ENCODE peak calls at places on chromosomes 7 and 10, in four cellular contexts. One of them, this sample, is unnamed.
A peak's percentile ranks its signal among the peaks of the same experiment; 100 is the strongest.

GRCh38 chr10:70579234-70580002 is 23.1 kb downstream of the PRF1 start:
- DNase-seq in OCI-LY7: no peak
- DNase-seq in neural crest cell: no peak
- DNase-seq in endodermal cell: no peak
- DNase-seq in this sample: no peak

GRCh38 chr7:16433568-16434122 is 12.3 kb upstream of the CRPPA start:
- DNase-seq in OCI-LY7: no peak
- DNase-seq in endodermal cell: no peak
- DNase-seq in neural crest cell: no peak
- DNase-seq in this sample: no peak

GRCh38 chr10:130464426-130464825 is 328.2 kb downstream of the GLRX3 start:
- DNase-seq in neural crest cell: no peak
- DNase-seq in endodermal cell: no peak
- DNase-seq in OCI-LY7: no peak
- DNase-seq in this sample: no peak

GRCh38 chr10:100750291-100751210 is 5.2 kb downstream of the PAX2 start:
- DNase-seq in OCI-LY7: no peak
- DNase-seq in neural crest cell: no peak
- DNase-seq in endodermal cell: no peak
- DNase-seq in this sample: no peak

GRCh38 chr7:111090834-111091233 is at the start of gene LRRN3:
- DNase-seq in OCI-LY7: no peak
- DNase-seq in neural crest cell: peak; percentile 11
- DNase-seq in endodermal cell: peak; percentile 58
- DNase-seq in this sample: no peak

GRCh38 chr10:31186225-31187010 is 132.6 kb upstream of the ZEB1 start:
- DNase-seq in OCI-LY7: no peak
- DNase-seq in endodermal cell: peak; percentile 78
- DNase-seq in neural crest cell: peak; percentile 16
- DNase-seq in this sample: no peak

GRCh38 chr7:47332213-47332612 is 249.7 kb downstream of the TNS3 start:
- DNase-seq in neural crest cell: no peak
- DNase-seq in OCI-LY7: no peak
- DNase-seq in endodermal cell: peak; percentile 78
- DNase-seq in this sample: no peak

GRCh38 chr7:112546723-112547513 is 66.1 kb downstream of the LSMEM1 start:
- DNase-seq in neural crest cell: peak; percentile 3
- DNase-seq in endodermal cell: peak; percentile 73
- DNase-seq in OCI-LY7: peak; percentile 9
- DNase-seq in this sample: no peak

GRCh38 chr10:73065441-73065840 is 31.2 kb downstream of the P4HA1 start:
- DNase-seq in endodermal cell: no peak
- DNase-seq in OCI-LY7: no peak
- DNase-seq in neural crest cell: no peak
- DNase-seq in this sample: no peak

GRCh38 chr7:105678811-105679495 is 97.7 kb upstream of the EFCAB10 start:
- DNase-seq in neural crest cell: no peak
- DNase-seq in OCI-LY7: no peak
- DNase-seq in endodermal cell: peak; percentile 65
- DNase-seq in this sample: peak; percentile 28

GRCh38 chr7:38428040-38428439 is 154.6 kb upstream of the TARP start:
- DNase-seq in endodermal cell: no peak
- DNase-seq in OCI-LY7: no peak
- DNase-seq in neural crest cell: no peak
- DNase-seq in this sample: no peak

GRCh38 chr10:71708301-71708703 is 11.3 kb downstream of the C10orf105 start:
- DNase-seq in neural crest cell: peak; percentile 93
- DNase-seq in endodermal cell: peak; percentile 96
- DNase-seq in OCI-LY7: peak; percentile 73
- DNase-seq in this sample: peak; percentile 79

GRCh38 chr7:131502810-131503545 is 53.5 kb downstream of the PODXL start:
- DNase-seq in endodermal cell: no peak
- DNase-seq in neural crest cell: no peak
- DNase-seq in OCI-LY7: no peak
- DNase-seq in this sample: no peak

GRCh38 chr7:8751557-8752231 is 318.3 kb downstream of the NXPH1 start:
- DNase-seq in neural crest cell: no peak
- DNase-seq in OCI-LY7: no peak
- DNase-seq in endodermal cell: no peak
- DNase-seq in this sample: no peak

GRCh38 chr7:139950881-139951525 is 111.7 kb downstream of the PARP12 start:
- DNase-seq in OCI-LY7: no peak
- DNase-seq in neural crest cell: no peak
- DNase-seq in endodermal cell: no peak
- DNase-seq in this sample: no peak

GRCh38 chr10:66680886-66681285 is 244.9 kb upstream of the LRRTM3 start:
- DNase-seq in neural crest cell: no peak
- DNase-seq in endodermal cell: no peak
- DNase-seq in OCI-LY7: no peak
- DNase-seq in this sample: no peak

GRCh38 chr10:1267148-1267547 is 211.0 kb downstream of the WDR37 start:
- DNase-seq in OCI-LY7: no peak
- DNase-seq in endodermal cell: no peak
- DNase-seq in neural crest cell: no peak
- DNase-seq in this sample: no peak

GRCh38 chr7:2956526-2957368 is 86.9 kb downstream of the CARD11 start:
- DNase-seq in endodermal cell: peak; percentile 38
- DNase-seq in OCI-LY7: no peak
- DNase-seq in neural crest cell: no peak
- DNase-seq in this sample: no peak

GRCh38 chr10:86642499-86642898 is 11.8 kb upstream of the OPN4 start:
- DNase-seq in neural crest cell: no peak
- DNase-seq in OCI-LY7: no peak
- DNase-seq in endodermal cell: no peak
- DNase-seq in this sample: no peak
- TF ChIP-seq CTCF in neural crest cell: no peak
- TF ChIP-seq CTCF in OCI-LY7: no peak
- TF ChIP-seq CTCF in endodermal cell: no peak
- TF ChIP-seq CTCF in this sample: no peak

DNA sequence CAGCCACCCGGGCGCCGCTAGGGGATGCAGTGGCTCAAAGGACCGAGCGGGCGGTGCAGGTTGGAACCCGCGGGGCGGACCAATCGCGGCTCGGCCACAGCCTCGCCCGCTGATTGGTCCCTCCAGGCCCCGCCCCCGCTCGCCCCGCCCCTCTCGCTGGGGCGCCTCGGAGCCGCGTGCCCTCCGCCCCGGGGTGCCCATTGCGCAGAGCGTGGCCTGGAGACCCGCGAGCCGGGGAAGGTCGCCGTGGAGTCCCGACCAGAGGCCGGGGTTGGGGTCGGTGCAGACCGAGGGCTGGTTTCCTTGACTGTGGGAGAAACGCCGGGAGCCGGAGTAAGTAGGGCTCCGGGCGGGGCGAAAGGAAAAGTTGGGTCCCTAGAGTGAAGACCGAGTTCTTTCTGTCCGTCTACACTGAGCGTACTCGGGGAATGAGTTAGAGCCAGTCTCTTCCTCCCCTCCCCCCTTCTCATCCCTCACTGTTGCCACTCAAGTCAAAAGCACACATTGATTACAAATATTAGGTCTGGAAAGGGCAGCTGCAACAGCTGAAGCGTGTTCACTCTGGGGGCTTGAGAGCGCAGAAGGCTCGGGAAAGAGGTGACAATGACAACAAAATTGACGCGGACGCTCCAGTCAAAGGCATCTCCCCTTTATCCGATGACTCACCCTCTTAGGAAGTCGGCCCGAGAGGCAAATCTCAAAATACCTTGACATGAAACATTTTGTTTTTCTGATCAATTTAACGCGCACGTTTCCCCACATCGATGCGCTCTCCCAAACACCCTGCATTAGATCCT is 844 bp upstream of the GATA3 start:
- DNase-seq in endodermal cell: peak; percentile 97
- DNase-seq in neural crest cell: peak; percentile 85
- DNase-seq in OCI-LY7: peak; percentile 85
- DNase-seq in this sample: peak; percentile 99
- TF ChIP-seq CTCF in endodermal cell: peak; percentile 88
- TF ChIP-seq CTCF in neural crest cell: peak; percentile 85
- TF ChIP-seq CTCF in OCI-LY7: peak; percentile 11
- TF ChIP-seq CTCF in this sample: peak; percentile 99

DNA sequence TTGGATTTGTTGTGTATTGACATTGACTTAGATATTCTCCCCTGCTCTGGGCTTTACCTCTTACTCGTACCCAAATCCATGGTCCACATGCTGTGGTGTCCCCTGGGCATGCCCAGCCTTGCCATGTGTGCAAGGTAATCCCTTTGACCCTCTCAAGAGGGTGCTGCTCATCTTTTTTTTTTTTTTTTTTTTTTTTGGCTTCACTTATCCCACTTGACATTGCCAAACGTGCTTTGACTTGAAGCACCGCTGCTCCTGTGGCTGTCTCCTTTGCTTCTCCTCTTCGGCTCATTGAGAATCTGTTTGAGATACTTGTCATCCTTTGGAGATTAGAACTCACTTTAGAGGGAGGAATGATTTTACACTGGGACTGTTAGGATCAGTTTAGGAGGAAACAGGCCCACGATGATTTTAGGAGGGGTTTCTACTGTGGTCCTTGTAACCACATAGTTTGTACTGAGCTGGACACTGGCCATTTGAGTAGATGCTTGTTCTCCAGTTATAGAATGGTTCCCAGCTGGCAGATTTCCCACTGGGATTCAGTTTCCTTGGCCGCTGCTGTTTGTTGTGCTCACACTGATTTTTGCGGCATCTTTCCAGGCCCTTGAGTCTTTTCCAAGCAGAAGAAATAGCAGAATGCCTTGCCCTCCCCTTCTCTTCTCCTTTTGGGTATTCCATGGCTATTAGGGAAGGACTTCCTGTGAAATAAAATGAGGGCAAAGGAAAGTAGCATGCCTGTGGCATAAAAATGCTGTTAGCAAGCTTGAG is 184.8 kb downstream of the AUTS2 start:
- DNase-seq in neural crest cell: no peak
- DNase-seq in endodermal cell: no peak
- DNase-seq in OCI-LY7: no peak
- DNase-seq in this sample: no peak
- TF ChIP-seq CTCF in neural crest cell: no peak
- TF ChIP-seq CTCF in endodermal cell: peak; percentile 20
- TF ChIP-seq CTCF in OCI-LY7: peak; percentile 16
- TF ChIP-seq CTCF in this sample: no peak

GRCh38 chr7:133851416-133851815 is 275.7 kb upstream of the LRGUK start:
- DNase-seq in OCI-LY7: no peak
- DNase-seq in neural crest cell: no peak
- DNase-seq in endodermal cell: no peak
- DNase-seq in this sample: no peak

GRCh38 chr7:133857376-133858119 is 269.6 kb upstream of the LRGUK start:
- DNase-seq in endodermal cell: no peak
- DNase-seq in OCI-LY7: no peak
- DNase-seq in neural crest cell: no peak
- DNase-seq in this sample: no peak

GRCh38 chr7:133850497-133851070 is 276.6 kb upstream of the LRGUK start:
- DNase-seq in OCI-LY7: no peak
- DNase-seq in neural crest cell: no peak
- DNase-seq in endodermal cell: no peak
- DNase-seq in this sample: no peak

GRCh38 chr7:133854739-133855138 is 272.4 kb upstream of the LRGUK start:
- DNase-seq in OCI-LY7: peak; percentile 33
- DNase-seq in neural crest cell: no peak
- DNase-seq in endodermal cell: no peak
- DNase-seq in this sample: peak; percentile 29

DNA sequence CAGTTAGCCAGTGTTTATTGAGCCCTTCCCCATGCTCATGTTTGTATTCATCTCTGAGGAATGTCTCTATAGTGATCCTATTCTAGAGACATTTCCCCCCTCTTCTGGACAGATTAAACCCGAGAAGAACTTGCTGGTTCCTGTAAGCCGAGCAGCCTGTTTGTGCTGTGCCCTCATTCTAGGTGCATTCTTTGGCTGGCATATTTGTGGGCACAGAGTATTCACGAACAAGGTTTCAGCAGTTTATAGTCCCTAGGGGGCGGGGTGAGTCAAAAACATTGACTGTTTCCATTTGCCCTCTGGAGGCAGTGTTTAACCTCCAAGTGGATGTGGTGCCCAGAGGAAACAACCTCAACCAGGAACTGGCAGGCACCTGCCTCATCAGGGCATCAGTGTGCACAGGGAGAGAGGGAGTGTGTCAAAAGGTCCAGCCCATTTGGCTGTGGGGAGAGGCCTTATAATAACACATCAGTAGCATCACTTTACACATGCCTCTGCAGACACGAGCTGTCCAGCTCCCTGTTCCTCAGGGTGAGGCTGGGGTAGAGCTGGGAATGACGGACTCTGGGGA is 273.3 kb upstream of the LRGUK start:
- DNase-seq in OCI-LY7: peak; percentile 63
- DNase-seq in endodermal cell: peak; percentile 85
- DNase-seq in neural crest cell: no peak
- DNase-seq in this sample: peak; percentile 18
- TF ChIP-seq CTCF in OCI-LY7: peak; percentile 79
- TF ChIP-seq CTCF in endodermal cell: peak; percentile 89
- TF ChIP-seq CTCF in neural crest cell: peak; percentile 41
- TF ChIP-seq CTCF in this sample: peak; percentile 5